ENCODE peak calls at places on chromosomes 4 and X, in five cellular contexts. One of them, this sample, is unnamed.

GRCh38 chrX:153459976-153460375 is 10.4 kb downstream of the HAUS7 start:
- DNase-seq in immature natural killer cell: no peak
- DNase-seq in RKO: no peak
- DNase-seq in nephron progenitor cell: no peak
- DNase-seq in NCI-H446: no peak
- DNase-seq in this sample: no peak

GRCh38 chr4:4254179-4254578 is 6.2 kb upstream of the TMEM128 start:
- DNase-seq in immature natural killer cell: no peak
- DNase-seq in RKO: no peak
- DNase-seq in nephron progenitor cell: no peak
- DNase-seq in NCI-H446: no peak
- DNase-seq in this sample: no peak

GRCh38 chrX:13140007-13140406 is 95.6 kb upstream of the FAM9C start:
- DNase-seq in immature natural killer cell: no peak
- DNase-seq in RKO: no peak
- DNase-seq in nephron progenitor cell: no peak
- DNase-seq in NCI-H446: no peak
- DNase-seq in this sample: no peak

GRCh38 chr4:153640476-153640802 is 43.6 kb upstream of the TLR2 start:
- DNase-seq in immature natural killer cell: no peak
- DNase-seq in RKO: no peak
- DNase-seq in nephron progenitor cell: no peak
- DNase-seq in NCI-H446: no peak
- DNase-seq in this sample: no peak

GRCh38 chr4:1026115-1026514 is 14.7 kb downstream of the FGFRL1 start:
- DNase-seq in immature natural killer cell: no peak
- DNase-seq in RKO: peak
- DNase-seq in nephron progenitor cell: peak
- DNase-seq in NCI-H446: no peak
- DNase-seq in this sample: peak

GRCh38 chr4:168540865-168541607 is 44.2 kb downstream of the PALLD start:
- DNase-seq in immature natural killer cell: no peak
- DNase-seq in RKO: no peak
- DNase-seq in nephron progenitor cell: no peak
- DNase-seq in NCI-H446: no peak
- DNase-seq in this sample: no peak

GRCh38 chr4:25207997-25208396 is 25.8 kb upstream of the PI4K2B start:
- DNase-seq in immature natural killer cell: no peak
- DNase-seq in RKO: no peak
- DNase-seq in nephron progenitor cell: no peak
- DNase-seq in NCI-H446: no peak
- DNase-seq in this sample: no peak

GRCh38 chr4:83369825-83370639 is 35.4 kb upstream of the HPSE start:
- DNase-seq in immature natural killer cell: no peak
- DNase-seq in RKO: no peak
- DNase-seq in nephron progenitor cell: no peak
- DNase-seq in NCI-H446: no peak
- DNase-seq in this sample: no peak

GRCh38 chrX:78111140-78111931 is 7.3 kb downstream of the PGK1 start:
- DNase-seq in immature natural killer cell: no peak
- DNase-seq in RKO: no peak
- DNase-seq in nephron progenitor cell: no peak
- DNase-seq in NCI-H446: no peak
- DNase-seq in this sample: no peak

GRCh38 chrX:120015145-120016067 is 62.1 kb downstream of the RHOXF2B start:
- DNase-seq in immature natural killer cell: no peak
- DNase-seq in RKO: no peak
- DNase-seq in nephron progenitor cell: peak
- DNase-seq in NCI-H446: no peak
- DNase-seq in this sample: no peak

GRCh38 chr4:145484240-145484846 is 2.7 kb downstream of the SMAD1 start:
- DNase-seq in immature natural killer cell: no peak
- DNase-seq in RKO: peak
- DNase-seq in nephron progenitor cell: no peak
- DNase-seq in NCI-H446: no peak
- DNase-seq in this sample: no peak

GRCh38 chr4:86338521-86338920 is 21.3 kb downstream of the MAPK10 start:
- DNase-seq in immature natural killer cell: no peak
- DNase-seq in RKO: no peak
- DNase-seq in nephron progenitor cell: no peak
- DNase-seq in NCI-H446: no peak
- DNase-seq in this sample: no peak

GRCh38 chrX:1391707-1392375 is at the start of gene SLC25A6:
- DNase-seq in immature natural killer cell: peak
- DNase-seq in RKO: peak
- DNase-seq in nephron progenitor cell: peak
- DNase-seq in NCI-H446: no peak
- DNase-seq in this sample: peak

GRCh38 chrX:45900751-45901150 is 644.5 kb downstream of the ZNF674 start:
- DNase-seq in immature natural killer cell: no peak
- DNase-seq in RKO: no peak
- DNase-seq in nephron progenitor cell: no peak
- DNase-seq in NCI-H446: no peak
- DNase-seq in this sample: no peak

GRCh38 chrX:50988649-50989048 is 78.1 kb downstream of the BMP15 start:
- DNase-seq in immature natural killer cell: no peak
- DNase-seq in RKO: peak
- DNase-seq in nephron progenitor cell: peak
- DNase-seq in NCI-H446: peak
- DNase-seq in this sample: peak

GRCh38 chrX:74259879-74260491 is 44.0 kb upstream of the ZCCHC13 start:
- DNase-seq in immature natural killer cell: no peak
- DNase-seq in RKO: no peak
- DNase-seq in nephron progenitor cell: no peak
- DNase-seq in NCI-H446: no peak
- DNase-seq in this sample: no peak

GRCh38 chr4:168151313-168151712 is 59.0 kb downstream of the ANXA10 start:
- DNase-seq in immature natural killer cell: no peak
- DNase-seq in RKO: no peak
- DNase-seq in nephron progenitor cell: no peak
- DNase-seq in NCI-H446: no peak
- DNase-seq in this sample: no peak

GRCh38 chrX:40471965-40472648 is 108.7 kb upstream of the ATP6AP2 start:
- DNase-seq in immature natural killer cell: no peak
- DNase-seq in RKO: no peak
- DNase-seq in nephron progenitor cell: peak
- DNase-seq in NCI-H446: no peak
- DNase-seq in this sample: peak

GRCh38 chrX:11499076-11500044 is 166.4 kb downstream of the ARHGAP6 start:
- DNase-seq in immature natural killer cell: no peak
- DNase-seq in RKO: no peak
- DNase-seq in nephron progenitor cell: no peak
- DNase-seq in NCI-H446: no peak
- DNase-seq in this sample: no peak

GRCh38 chr4:157004279-157005161 is 32.9 kb upstream of the PDGFC start:
- DNase-seq in immature natural killer cell: no peak
- DNase-seq in RKO: no peak
- DNase-seq in nephron progenitor cell: no peak
- DNase-seq in NCI-H446: peak
- DNase-seq in this sample: no peak

GRCh38 chr4:87123241-87123640 is 97.2 kb downstream of the KLHL8 start:
- DNase-seq in immature natural killer cell: no peak
- DNase-seq in RKO: no peak
- DNase-seq in nephron progenitor cell: peak
- DNase-seq in NCI-H446: no peak
- DNase-seq in this sample: no peak